ENCODE peak calls at places on chromosome 20, in five cellular contexts. K, V, A, O and Y are unnamed samples.

GRCh38 chr20:34824861-34825529 is 456 bp downstream of the NCOA6 start:
- DNase-seq in V (peak), A (peak), K (peak), O (peak), Y (peak)

GRCh38 chr20:32674362-32674789 is 635 bp upstream of the C20orf203 start:
- DNase-seq in V (peak), K (peak), A (peak), O (peak), Y (peak)

GRCh38 chr20:31568773-31569162 is 36.3 kb upstream of the ID1 start:
- DNase-seq in O (no peak), K (no peak), A (no peak), V (no peak), Y (no peak)

GRCh38 chr20:4217349-4217761 is 202.0 kb upstream of the RNF24 start:
- DNase-seq in K (no peak), V (no peak), O (no peak), A (no peak), Y (peak)

GRCh38 chr20:373171-373890 is 7.2 kb upstream of the TRIB3 start:
- DNase-seq in A (no peak), O (no peak), K (peak), V (no peak), Y (peak)

GRCh38 chr20:17659801-17660200 is 22.2 kb downstream of the RRBP1 start:
- DNase-seq in V (no peak), O (no peak), A (no peak), K (no peak), Y (no peak)

GRCh38 chr20:11754451-11754850 is 163.2 kb upstream of the BTBD3 start:
- DNase-seq in A (no peak), K (no peak), O (no peak), V (no peak), Y (no peak)

GRCh38 chr20:10674684-10675455 is 1.1 kb upstream of the JAG1 start:
- DNase-seq in K (peak), V (no peak), O (peak), A (peak), Y (peak)

GRCh38 chr20:62875419-62876355 is 14.1 kb upstream of the TCFL5 start:
- DNase-seq in A (no peak), O (peak), V (no peak), K (peak), Y (peak)

GRCh38 chr20:9912858-9913434 is 74.1 kb upstream of the PAK5 start:
- DNase-seq in V (no peak), K (peak), A (peak), O (no peak), Y (peak)

GRCh38 chr20:846894-847278 is 13.4 kb downstream of the FAM110A start:
- DNase-seq in K (no peak), V (peak), A (peak), O (no peak), Y (no peak)

GRCh38 chr20:21315138-21315537 is 12.0 kb downstream of the XRN2 start:
- DNase-seq in O (no peak), V (no peak), K (no peak), A (peak), Y (no peak)